ENCODE peak calls at places on chromosomes 2 and 18, in eight cellular contexts. One of them, this sample, is unnamed.
A peak's percentile ranks its signal among the peaks of the same experiment; 100 is the strongest.

GRCh38 chr2:39234754-39235153 is 9.0 kb downstream of the CDKL4 start:
- DNase-seq in astrocyte of the spinal cord: no peak
- DNase-seq in hepatocyte: peak; percentile 29
- DNase-seq in LoVo: no peak
- DNase-seq in EL: no peak
- DNase-seq in neural progenitor cell: no peak
- DNase-seq in cardiac fibroblast: peak; percentile 59
- DNase-seq in C1 segment of cervical spinal cord: no peak
- DNase-seq in this sample: no peak

GRCh38 chr18:74819433-74820059 is 221.9 kb downstream of the ZNF407 start:
- DNase-seq in astrocyte of the spinal cord: no peak
- DNase-seq in hepatocyte: no peak
- DNase-seq in LoVo: no peak
- DNase-seq in EL: peak; percentile 23
- DNase-seq in neural progenitor cell: peak; percentile 88
- DNase-seq in cardiac fibroblast: peak; percentile 34
- DNase-seq in C1 segment of cervical spinal cord: no peak
- DNase-seq in this sample: no peak

GRCh38 chr18:7116832-7117389 is 686 bp downstream of the LAMA1 start:
- DNase-seq in astrocyte of the spinal cord: peak; percentile 9
- DNase-seq in hepatocyte: peak; percentile 18
- DNase-seq in LoVo: no peak
- DNase-seq in EL: peak; percentile 30
- DNase-seq in neural progenitor cell: peak; percentile 83
- DNase-seq in cardiac fibroblast: peak; percentile 29
- DNase-seq in C1 segment of cervical spinal cord: no peak
- DNase-seq in this sample: no peak

GRCh38 chr2:171319164-171319810 is 114.5 kb downstream of the METTL8 start:
- DNase-seq in astrocyte of the spinal cord: peak; percentile 25
- DNase-seq in hepatocyte: no peak
- DNase-seq in LoVo: no peak
- DNase-seq in EL: peak; percentile 34
- DNase-seq in neural progenitor cell: peak; percentile 13
- DNase-seq in cardiac fibroblast: peak; percentile 75
- DNase-seq in C1 segment of cervical spinal cord: no peak
- DNase-seq in this sample: no peak

GRCh38 chr2:202432776-202433175 is 56.6 kb downstream of the BMPR2 start:
- DNase-seq in astrocyte of the spinal cord: no peak
- DNase-seq in hepatocyte: no peak
- DNase-seq in LoVo: no peak
- DNase-seq in EL: no peak
- DNase-seq in neural progenitor cell: no peak
- DNase-seq in cardiac fibroblast: no peak
- DNase-seq in C1 segment of cervical spinal cord: no peak
- DNase-seq in this sample: no peak

GRCh38 chr2:172228177-172228785 is 125.6 kb upstream of the DLX2 start:
- DNase-seq in astrocyte of the spinal cord: no peak
- DNase-seq in hepatocyte: no peak
- DNase-seq in LoVo: no peak
- DNase-seq in EL: no peak
- DNase-seq in neural progenitor cell: no peak
- DNase-seq in cardiac fibroblast: no peak
- DNase-seq in C1 segment of cervical spinal cord: no peak
- DNase-seq in this sample: no peak

GRCh38 chr2:101431486-101431885 is 43.4 kb downstream of the RFX8 start:
- DNase-seq in astrocyte of the spinal cord: no peak
- DNase-seq in hepatocyte: no peak
- DNase-seq in LoVo: no peak
- DNase-seq in EL: no peak
- DNase-seq in neural progenitor cell: no peak
- DNase-seq in cardiac fibroblast: no peak
- DNase-seq in C1 segment of cervical spinal cord: no peak
- DNase-seq in this sample: no peak

GRCh38 chr2:195548198-195548940 is 108.7 kb upstream of the SLC39A10 start:
- DNase-seq in astrocyte of the spinal cord: no peak
- DNase-seq in hepatocyte: no peak
- DNase-seq in LoVo: no peak
- DNase-seq in EL: no peak
- DNase-seq in neural progenitor cell: no peak
- DNase-seq in cardiac fibroblast: no peak
- DNase-seq in C1 segment of cervical spinal cord: no peak
- DNase-seq in this sample: no peak

GRCh38 chr2:132937629-132938028 is 267.6 kb upstream of the LYPD1 start:
- DNase-seq in astrocyte of the spinal cord: peak; percentile 53
- DNase-seq in hepatocyte: no peak
- DNase-seq in LoVo: no peak
- DNase-seq in EL: peak; percentile 45
- DNase-seq in neural progenitor cell: no peak
- DNase-seq in cardiac fibroblast: peak; percentile 51
- DNase-seq in C1 segment of cervical spinal cord: no peak
- DNase-seq in this sample: no peak

GRCh38 chr18:47331051-47331450 is 79.6 kb upstream of the SKOR2 start:
- DNase-seq in astrocyte of the spinal cord: no peak
- DNase-seq in hepatocyte: no peak
- DNase-seq in LoVo: no peak
- DNase-seq in EL: no peak
- DNase-seq in neural progenitor cell: no peak
- DNase-seq in cardiac fibroblast: no peak
- DNase-seq in C1 segment of cervical spinal cord: no peak
- DNase-seq in this sample: no peak

GRCh38 chr18:35695384-35695783 is 113.8 kb downstream of the GALNT1 start:
- DNase-seq in astrocyte of the spinal cord: no peak
- DNase-seq in hepatocyte: no peak
- DNase-seq in LoVo: no peak
- DNase-seq in EL: no peak
- DNase-seq in neural progenitor cell: no peak
- DNase-seq in cardiac fibroblast: no peak
- DNase-seq in C1 segment of cervical spinal cord: peak; percentile 13
- DNase-seq in this sample: no peak

GRCh38 chr2:9384521-9384920 is 38.8 kb downstream of the ITGB1BP1 start:
- DNase-seq in astrocyte of the spinal cord: no peak
- DNase-seq in hepatocyte: no peak
- DNase-seq in LoVo: no peak
- DNase-seq in EL: no peak
- DNase-seq in neural progenitor cell: no peak
- DNase-seq in cardiac fibroblast: no peak
- DNase-seq in C1 segment of cervical spinal cord: no peak
- DNase-seq in this sample: no peak

GRCh38 chr2:44705851-44706555 is 235.5 kb upstream of the SIX3 start:
- DNase-seq in astrocyte of the spinal cord: no peak
- DNase-seq in hepatocyte: no peak
- DNase-seq in LoVo: no peak
- DNase-seq in EL: no peak
- DNase-seq in neural progenitor cell: peak; percentile 89
- DNase-seq in cardiac fibroblast: no peak
- DNase-seq in C1 segment of cervical spinal cord: no peak
- DNase-seq in this sample: no peak

GRCh38 chr2:146370821-146371220 is 1474.0 kb upstream of the ACVR2A start:
- DNase-seq in astrocyte of the spinal cord: peak; percentile 8
- DNase-seq in hepatocyte: no peak
- DNase-seq in LoVo: no peak
- DNase-seq in EL: peak; percentile 65
- DNase-seq in neural progenitor cell: no peak
- DNase-seq in cardiac fibroblast: peak; percentile 11
- DNase-seq in C1 segment of cervical spinal cord: no peak
- DNase-seq in this sample: no peak

GRCh38 chr18:10419420-10420103 is 34.9 kb upstream of the APCDD1 start:
- DNase-seq in astrocyte of the spinal cord: peak; percentile 38
- DNase-seq in hepatocyte: no peak
- DNase-seq in LoVo: peak; percentile 25
- DNase-seq in EL: peak; percentile 53
- DNase-seq in neural progenitor cell: no peak
- DNase-seq in cardiac fibroblast: peak; percentile 3
- DNase-seq in C1 segment of cervical spinal cord: no peak
- DNase-seq in this sample: no peak